ENCODE peak calls at places on chromosomes 6 and 20, in five cellular contexts. One of them, this sample, is unnamed.
A peak's percentile ranks its signal among the peaks of the same experiment; 100 is the strongest.

GRCh38 chr6:34147906-34148701 is 2.2 kb upstream of the GRM4 start:
- DNase-seq in GM12878: no peak
- DNase-seq in SK-N-SH: no peak
- DNase-seq in K562: no peak
- DNase-seq in HepG2: no peak
- DNase-seq in this sample: no peak

GRCh38 chr6:36111526-36111925 is 18.8 kb upstream of the MAPK13 start:
- DNase-seq in SK-N-SH: no peak
- DNase-seq in K562: no peak
- DNase-seq in HepG2: no peak
- DNase-seq in GM12878: no peak
- DNase-seq in this sample: no peak

GRCh38 chr6:38345586-38345985 is 294.1 kb downstream of the BTBD9 start:
- DNase-seq in GM12878: no peak
- DNase-seq in HepG2: no peak
- DNase-seq in SK-N-SH: no peak
- DNase-seq in K562: no peak
- DNase-seq in this sample: no peak

GRCh38 chr6:10276888-10277287 is 138.0 kb downstream of the TFAP2A start:
- DNase-seq in GM12878: no peak
- DNase-seq in HepG2: no peak
- DNase-seq in K562: no peak
- DNase-seq in SK-N-SH: no peak
- DNase-seq in this sample: no peak

GRCh38 chr6:132570221-132570777 is at the start of gene TAAR6:
- DNase-seq in K562: no peak
- DNase-seq in GM12878: no peak
- DNase-seq in HepG2: no peak
- DNase-seq in SK-N-SH: no peak
- DNase-seq in this sample: no peak

GRCh38 chr6:156782691-156783320 is 5.6 kb downstream of the ARID1B start:
- DNase-seq in K562: no peak
- DNase-seq in SK-N-SH: no peak
- DNase-seq in GM12878: no peak
- DNase-seq in HepG2: no peak
- DNase-seq in this sample: no peak

GRCh38 chr20:50335105-50335504 is 144.5 kb downstream of the CEBPB start:
- DNase-seq in HepG2: peak; percentile 91
- DNase-seq in GM12878: no peak
- DNase-seq in K562: peak; percentile 75
- DNase-seq in SK-N-SH: peak; percentile 50
- DNase-seq in this sample: peak; percentile 31

GRCh38 chr20:40578961-40579360 is 110.1 kb downstream of the MAFB start:
- DNase-seq in SK-N-SH: no peak
- DNase-seq in GM12878: no peak
- DNase-seq in HepG2: no peak
- DNase-seq in K562: no peak
- DNase-seq in this sample: no peak

GRCh38 chr6:15296735-15297134 is 50.9 kb downstream of the JARID2 start:
- DNase-seq in SK-N-SH: no peak
- DNase-seq in HepG2: no peak
- DNase-seq in K562: peak; percentile 79
- DNase-seq in GM12878: peak; percentile 83
- DNase-seq in this sample: no peak

GRCh38 chr20:33493076-33493766 is 3.3 kb downstream of the CBFA2T2 start:
- DNase-seq in K562: no peak
- DNase-seq in SK-N-SH: no peak
- DNase-seq in HepG2: no peak
- DNase-seq in GM12878: no peak
- DNase-seq in this sample: no peak

GRCh38 chr6:166786704-166787293 is 159.7 kb upstream of the RPS6KA2 start:
- DNase-seq in GM12878: peak; percentile 21
- DNase-seq in HepG2: peak; percentile 81
- DNase-seq in K562: peak; percentile 79
- DNase-seq in SK-N-SH: peak; percentile 78
- DNase-seq in this sample: peak; percentile 65

GRCh38 chr6:160031442-160031841 is 62.6 kb downstream of the IGF2R start:
- DNase-seq in GM12878: no peak
- DNase-seq in SK-N-SH: no peak
- DNase-seq in HepG2: no peak
- DNase-seq in K562: no peak
- DNase-seq in this sample: peak; percentile 63

GRCh38 chr6:36659271-36659670 is 19.2 kb upstream of the CDKN1A start:
- DNase-seq in GM12878: no peak
- DNase-seq in HepG2: no peak
- DNase-seq in K562: no peak
- DNase-seq in SK-N-SH: no peak
- DNase-seq in this sample: peak; percentile 74

GRCh38 chr6:157029980-157030690 is 253.0 kb downstream of the ARID1B start:
- DNase-seq in SK-N-SH: no peak
- DNase-seq in HepG2: no peak
- DNase-seq in K562: no peak
- DNase-seq in GM12878: no peak
- DNase-seq in this sample: no peak

DNA sequence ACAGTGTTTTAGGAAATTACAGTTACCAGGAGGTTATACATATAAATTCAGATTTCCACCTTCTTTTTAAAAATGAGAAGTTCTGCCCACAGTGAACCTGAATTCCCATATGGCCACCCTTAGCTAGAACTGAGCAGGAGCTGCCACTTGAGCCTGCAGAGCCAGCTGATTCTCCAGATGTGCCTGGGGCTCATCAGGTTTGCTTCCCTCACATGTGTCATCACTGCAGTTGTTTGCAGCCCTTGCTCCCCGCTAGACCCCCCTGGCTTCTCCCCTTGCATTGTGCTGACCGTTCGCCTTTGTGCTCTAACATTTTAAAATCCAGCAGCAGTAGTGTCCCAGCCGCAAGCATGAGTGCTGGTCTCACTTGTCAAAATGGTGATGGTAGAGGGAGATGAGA is 131.1 kb downstream of the UTRN start:
- DNase-seq in SK-N-SH: no peak
- DNase-seq in K562: no peak
- DNase-seq in GM12878: no peak
- DNase-seq in HepG2: no peak
- DNase-seq in this sample: no peak
- TF ChIP-seq MXI1 in SK-N-SH: no peak
- TF ChIP-seq MXI1 in K562: no peak
- TF ChIP-seq MXI1 in GM12878: no peak
- TF ChIP-seq MXI1 in HepG2: no peak
- TF ChIP-seq MXI1 in this sample: no peak

GRCh38 chr6:106787327-106788196 is 158.2 kb downstream of the QRSL1 start:
- DNase-seq in HepG2: peak; percentile 92
- DNase-seq in K562: no peak
- DNase-seq in SK-N-SH: no peak
- DNase-seq in GM12878: no peak
- DNase-seq in this sample: no peak

GRCh38 chr6:106783631-106784566 is 154.5 kb downstream of the QRSL1 start:
- DNase-seq in SK-N-SH: no peak
- DNase-seq in HepG2: no peak
- DNase-seq in GM12878: no peak
- DNase-seq in K562: no peak
- DNase-seq in this sample: no peak

GRCh38 chr6:106778943-106779342 is 149.6 kb downstream of the QRSL1 start:
- DNase-seq in K562: no peak
- DNase-seq in SK-N-SH: no peak
- DNase-seq in HepG2: no peak
- DNase-seq in GM12878: no peak
- DNase-seq in this sample: no peak

GRCh38 chr6:106782524-106783265 is 153.3 kb downstream of the QRSL1 start:
- DNase-seq in SK-N-SH: no peak
- DNase-seq in HepG2: no peak
- DNase-seq in GM12878: no peak
- DNase-seq in K562: no peak
- DNase-seq in this sample: no peak
- H2AFZ ChIP-seq in SK-N-SH: no peak overlapping the region
- H2AFZ ChIP-seq in HepG2: no peak overlapping the region
- H2AFZ ChIP-seq in GM12878: no peak overlapping the region
- H2AFZ ChIP-seq in K562: peak overlapping the region; percentile 40
- H2AFZ ChIP-seq in this sample: peak overlapping the region; percentile 63

GRCh38 chr20:5471368-5471767 is 154.6 kb upstream of the PROKR2 start:
- DNase-seq in SK-N-SH: no peak
- DNase-seq in K562: no peak
- DNase-seq in GM12878: no peak
- DNase-seq in HepG2: no peak
- DNase-seq in this sample: no peak

GRCh38 chr20:5470458-5470857 is 153.7 kb upstream of the PROKR2 start:
- DNase-seq in SK-N-SH: no peak
- DNase-seq in K562: no peak
- DNase-seq in GM12878: no peak
- DNase-seq in HepG2: no peak
- DNase-seq in this sample: no peak

GRCh38 chr20:5470943-5471342 is 154.2 kb upstream of the PROKR2 start:
- DNase-seq in SK-N-SH: no peak
- DNase-seq in K562: peak; percentile 14
- DNase-seq in HepG2: no peak
- DNase-seq in GM12878: no peak
- DNase-seq in this sample: no peak

GRCh38 chr20:5474646-5475550 is 158.1 kb upstream of the PROKR2 start:
- DNase-seq in K562: no peak
- DNase-seq in HepG2: no peak
- DNase-seq in SK-N-SH: no peak
- DNase-seq in GM12878: no peak
- DNase-seq in this sample: no peak
- TF ChIP-seq MXI1 in K562: no peak
- TF ChIP-seq MXI1 in HepG2: no peak
- TF ChIP-seq MXI1 in SK-N-SH: no peak
- TF ChIP-seq MXI1 in GM12878: no peak
- TF ChIP-seq MXI1 in this sample: no peak

DNA sequence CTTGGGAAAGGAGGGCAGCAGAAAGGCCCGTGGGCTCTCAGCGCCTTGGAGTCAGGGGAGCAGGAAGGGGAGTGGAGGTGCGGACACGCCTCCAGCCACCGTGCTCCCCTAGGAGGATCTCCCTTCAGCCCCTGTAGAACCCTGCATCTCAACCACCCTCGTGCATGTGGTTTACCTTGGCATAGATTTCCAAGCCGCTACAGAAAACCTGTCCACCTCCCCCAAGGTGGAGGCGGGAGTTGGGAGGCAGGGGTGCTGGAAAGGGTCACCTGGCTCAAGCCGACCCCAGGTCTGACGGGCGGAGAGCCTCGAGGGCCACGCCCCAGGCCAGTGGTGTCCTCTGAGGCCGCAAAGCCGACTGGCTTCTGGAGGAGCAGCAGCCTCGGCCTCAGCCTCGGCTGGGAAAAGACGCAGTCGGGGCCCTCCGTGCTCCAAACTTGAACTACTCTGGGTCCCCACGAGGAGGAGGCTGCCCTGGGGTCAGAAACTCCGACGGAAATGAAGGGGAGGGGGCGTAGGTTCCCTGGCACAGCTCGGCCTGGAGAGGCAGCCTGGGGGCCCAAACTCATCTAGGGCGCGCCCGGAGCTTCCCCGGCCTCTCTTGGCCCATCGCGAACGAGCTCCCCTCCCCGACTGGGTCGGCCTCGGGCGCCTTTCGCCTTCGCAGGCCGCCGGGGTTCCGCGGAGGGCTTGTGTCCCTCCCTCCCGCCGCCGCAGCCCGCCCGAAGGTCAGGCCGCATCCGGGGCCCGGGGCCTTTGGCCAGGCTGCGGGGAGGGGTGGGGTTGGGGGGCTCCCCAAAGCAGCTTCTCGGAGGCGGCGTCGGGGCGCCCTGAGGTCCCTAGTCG is 6.3 kb upstream of the FOXF2 start:
- DNase-seq in K562: no peak
- DNase-seq in GM12878: no peak
- DNase-seq in HepG2: no peak
- DNase-seq in SK-N-SH: no peak
- DNase-seq in this sample: no peak
- H2AFZ ChIP-seq in K562: no peak overlapping the region
- H2AFZ ChIP-seq in GM12878: no peak overlapping the region
- H2AFZ ChIP-seq in HepG2: no peak overlapping the region
- H2AFZ ChIP-seq in SK-N-SH: no peak overlapping the region
- H2AFZ ChIP-seq in this sample: no peak overlapping the region

GRCh38 chr6:152085533-152085932 is 278.1 kb downstream of the ESR1 start:
- DNase-seq in SK-N-SH: no peak
- DNase-seq in HepG2: peak; percentile 13
- DNase-seq in GM12878: no peak
- DNase-seq in K562: peak; percentile 11
- DNase-seq in this sample: peak; percentile 24
- TF ChIP-seq MXI1 in SK-N-SH: no peak
- TF ChIP-seq MXI1 in HepG2: no peak
- TF ChIP-seq MXI1 in GM12878: no peak
- TF ChIP-seq MXI1 in K562: no peak
- TF ChIP-seq MXI1 in this sample: no peak

DNA sequence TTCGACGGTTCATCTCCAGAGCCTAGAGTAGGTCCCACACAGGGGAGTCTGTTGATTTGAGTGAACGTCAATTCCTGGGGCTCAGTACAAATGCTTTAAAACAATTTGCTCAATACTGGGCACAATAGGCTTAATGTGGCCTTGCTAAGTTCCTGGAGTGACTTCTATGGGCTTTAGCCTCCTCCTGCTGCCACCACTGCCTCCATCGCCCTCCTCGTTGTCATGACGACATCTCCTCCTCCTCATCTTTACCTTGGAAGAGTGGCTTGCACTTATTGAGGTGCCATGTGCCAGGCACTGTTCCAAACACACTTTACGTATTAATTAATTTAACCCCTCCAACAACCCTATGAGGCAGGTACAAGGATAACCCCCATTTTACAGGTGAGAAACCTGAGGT is 11.8 kb upstream of the ZMYND8 start:
- DNase-seq in HepG2: no peak
- DNase-seq in GM12878: no peak
- DNase-seq in K562: no peak
- DNase-seq in SK-N-SH: no peak
- DNase-seq in this sample: no peak
- H2AFZ ChIP-seq in HepG2: no peak overlapping the region
- H2AFZ ChIP-seq in GM12878: no peak overlapping the region
- H2AFZ ChIP-seq in K562: no peak overlapping the region
- H2AFZ ChIP-seq in SK-N-SH: no peak overlapping the region
- H2AFZ ChIP-seq in this sample: no peak overlapping the region

DNA sequence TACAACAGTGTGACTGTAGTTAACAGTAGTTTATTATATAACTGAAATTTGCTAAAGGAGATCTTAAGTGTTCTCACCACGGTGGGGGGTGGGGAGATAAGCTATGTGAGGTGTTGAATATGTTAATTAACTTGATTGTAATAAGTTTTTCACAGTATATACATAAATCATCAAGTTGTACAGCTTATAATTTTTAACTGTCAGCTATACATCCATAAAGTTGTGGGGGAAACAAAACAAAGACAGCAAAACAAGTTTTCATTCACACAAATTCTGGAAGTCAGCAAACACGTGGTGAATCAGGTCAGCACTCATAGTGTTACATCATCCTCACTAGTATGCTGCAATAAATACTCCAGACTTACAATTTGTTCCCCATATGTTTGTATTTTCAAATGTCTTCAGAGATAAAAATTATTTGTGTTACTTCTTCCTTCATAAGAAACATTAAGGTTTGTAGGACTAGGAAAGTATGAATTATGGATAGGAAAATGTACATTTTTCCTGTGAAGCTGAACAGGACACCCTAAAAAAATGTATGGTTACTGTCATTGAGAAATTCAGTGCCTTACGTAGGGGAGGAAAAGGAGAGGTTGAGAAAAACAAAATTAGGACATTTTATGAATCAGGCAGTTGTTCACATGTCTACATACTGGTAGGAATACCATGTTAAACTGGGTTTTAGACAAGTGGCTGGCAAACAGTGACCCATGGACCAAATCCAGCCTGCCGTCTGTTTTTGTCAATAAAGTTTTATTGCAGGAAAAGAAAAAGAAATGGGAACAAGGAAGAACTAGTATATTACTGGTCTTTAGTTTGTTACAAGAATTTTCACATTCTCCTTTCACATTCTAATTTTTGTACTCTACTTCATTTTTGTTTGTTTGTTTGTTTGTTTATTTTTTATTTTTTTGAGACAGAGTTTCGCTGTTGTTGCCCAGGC is 6.0 kb downstream of the SUMO4 start:
- DNase-seq in GM12878: no peak
- DNase-seq in K562: no peak
- DNase-seq in SK-N-SH: no peak
- DNase-seq in HepG2: no peak
- DNase-seq in this sample: peak; percentile 51
- TF ChIP-seq MXI1 in GM12878: no peak
- TF ChIP-seq MXI1 in K562: no peak
- TF ChIP-seq MXI1 in SK-N-SH: no peak
- TF ChIP-seq MXI1 in HepG2: no peak
- TF ChIP-seq MXI1 in this sample: no peak

This sample was measured in IMR-90.